ENCODE peak calls at places on chromosomes 5 and 9, in ten cellular contexts. E, C, K, T, G, W, I, H, Z and F are unnamed samples.

GRCh38 chr9:126320158-126320922 is 6.3 kb upstream of the MVB12B start:
- DNase-seq in W (no peak), G (no peak), K (no peak), T (no peak), C (no peak), Z (no peak), H (no peak), I (no peak), E (no peak), F (no peak)

GRCh38 chr5:176552332-176552731 is 3.2 kb downstream of the CDHR2 start:
- DNase-seq in Z (no peak), T (no peak), G (no peak), W (no peak), H (no peak), C (no peak), E (no peak), I (no peak), K (no peak), F (no peak)

GRCh38 chr5:95641803-95642220 is 4.8 kb upstream of the RFESD start:
- DNase-seq in G (peak), H (no peak), I (no peak), E (peak), K (no peak), Z (no peak), W (peak), C (no peak), T (no peak), F (no peak)

GRCh38 chr5:33338336-33339110 is 102.2 kb upstream of the TARS1 start:
- DNase-seq in K (no peak), T (no peak), G (no peak), W (no peak), E (no peak), I (no peak), C (no peak), Z (no peak), H (no peak), F (no peak)

GRCh38 chr5:103006921-103007320 is 113.0 kb downstream of the GIN1 start:
- DNase-seq in Z (no peak), K (no peak), C (no peak), I (no peak), G (no peak), T (no peak), H (no peak), W (no peak), E (no peak), F (no peak)

GRCh38 chr9:114532561-114533237 is 27.4 kb upstream of the WHRN start:
- DNase-seq in K (no peak), G (no peak), H (no peak), C (no peak), I (no peak), W (no peak), T (no peak), Z (no peak), E (no peak), F (no peak)

GRCh38 chr5:64612349-64612961 is 77.8 kb upstream of the SHISAL2B start:
- DNase-seq in H (peak), W (peak), E (peak), G (no peak), K (peak), I (peak), Z (no peak), T (peak), C (peak), F (peak)

GRCh38 chr5:178463321-178464155 is 126.7 kb downstream of the COL23A1 start:
- DNase-seq in Z (peak), C (no peak), G (no peak), H (no peak), W (no peak), K (no peak), I (no peak), T (no peak), E (no peak), F (no peak)

GRCh38 chr9:99294850-99295461 is 72.9 kb downstream of the SEC61B start:
- DNase-seq in T (no peak), G (no peak), W (peak), C (no peak), Z (no peak), I (no peak), K (no peak), H (no peak), E (peak), F (no peak)

GRCh38 chr9:88689509-88689908 is 154.5 kb downstream of the NXNL2 start:
- DNase-seq in T (no peak), I (no peak), C (no peak), H (no peak), Z (no peak), E (no peak), W (no peak), K (no peak), G (no peak), F (no peak)

GRCh38 chr5:28810751-28811136 is 1772.4 kb upstream of the CDH9 start:
- DNase-seq in W (peak), E (no peak), G (no peak), K (no peak), Z (no peak), C (no peak), T (no peak), I (no peak), H (no peak), F (no peak)

GRCh38 chr5:52041843-52042242 is 658.6 kb downstream of the ISL1 start:
- DNase-seq in H (no peak), E (no peak), G (no peak), W (no peak), C (no peak), Z (no peak), I (no peak), K (no peak), T (no peak), F (no peak)

GRCh38 chr5:173353070-173353379 is 24.8 kb upstream of the STC2 start:
- DNase-seq in G (no peak), T (no peak), W (no peak), H (no peak), C (no peak), E (no peak), K (no peak), Z (peak), I (no peak), F (no peak)

GRCh38 chr9:3205421-3206095 is 320.2 kb downstream of the RFX3 start:
- DNase-seq in I (no peak), Z (no peak), C (no peak), H (no peak), T (no peak), K (no peak), E (no peak), W (no peak), G (no peak), F (no peak)

GRCh38 chr5:22968386-22968785 is 115.2 kb upstream of the CDH12 start:
- DNase-seq in Z (no peak), H (no peak), C (no peak), T (no peak), E (no peak), G (no peak), W (no peak), I (no peak), K (no peak), F (no peak)

GRCh38 chr9:3954950-3955670 is 344.8 kb downstream of the GLIS3 start:
- DNase-seq in W (peak), C (no peak), T (no peak), H (peak), E (peak), G (no peak), K (no peak), I (no peak), Z (no peak), F (no peak)

GRCh38 chr9:70479880-70480291 is 65.4 kb upstream of the KLF9 start:
- DNase-seq in W (peak), C (no peak), Z (no peak), T (no peak), G (no peak), E (peak), K (no peak), I (no peak), H (peak), F (peak)

GRCh38 chr9:90433398-90433890 is 209.2 kb downstream of the DIRAS2 start:
- DNase-seq in T (no peak), K (peak), E (peak), H (peak), I (no peak), W (peak), G (no peak), C (no peak), Z (peak), F (peak)

GRCh38 chr9:88976888-88977257 is 14.4 kb upstream of the S1PR3 start:
- DNase-seq in C (no peak), I (no peak), Z (peak), H (no peak), W (no peak), K (no peak), G (no peak), E (no peak), T (no peak), F (no peak)

GRCh38 chr9:89178162-89179120 is at the start of gene SHC3:
- DNase-seq in K (peak), Z (no peak), H (peak), T (no peak), G (no peak), C (no peak), E (peak), W (peak), I (no peak), F (no peak)

GRCh38 chr5:131545856-131546255 is 89.2 kb downstream of the RAPGEF6 start:
- DNase-seq in C (no peak), K (no peak), Z (no peak), I (no peak), H (no peak), E (peak), T (no peak), G (no peak), W (peak), F (no peak)

GRCh38 chr9:128370752-128371621 is at the start of gene URM1:
- DNase-seq in G (peak), T (peak), H (peak), W (peak), E (peak), K (peak), I (peak), C (peak), Z (peak), F (peak)

GRCh38 chr5:57902035-57902434 is 419.4 kb upstream of the ACTBL2 start:
- DNase-seq in I (no peak), K (no peak), H (no peak), C (no peak), W (no peak), Z (no peak), E (peak), G (no peak), T (no peak), F (no peak)

GRCh38 chr5:32572778-32573480 is 12.4 kb upstream of the SUB1 start:
- DNase-seq in E (no peak), W (no peak), G (no peak), C (no peak), T (peak), H (no peak), Z (no peak), I (no peak), K (no peak), F (no peak)

GRCh38 chr5:64947801-64948200 is 179.1 kb downstream of the CWC27 start:
- DNase-seq in G (no peak), T (no peak), K (no peak), W (no peak), Z (no peak), H (no peak), C (no peak), I (no peak), E (no peak), F (no peak)

GRCh38 chr5:759111-759741 is 25.3 kb downstream of the ZDHHC11B start:
- DNase-seq in C (no peak), Z (peak), E (peak), G (peak), H (peak), T (no peak), I (peak), K (no peak), W (peak), F (peak)

GRCh38 chr5:10725636-10726035 is 35.4 kb downstream of the DAP start:
- DNase-seq in G (no peak), H (no peak), C (no peak), K (no peak), T (no peak), I (no peak), W (no peak), E (no peak), Z (no peak), F (no peak)

GRCh38 chr5:10723519-10723918 is 37.5 kb downstream of the DAP start:
- DNase-seq in C (no peak), H (no peak), I (no peak), E (no peak), G (no peak), W (no peak), T (no peak), K (no peak), Z (no peak), F (no peak)

GRCh38 chr5:10726913-10727517 is 34.0 kb downstream of the DAP start:
- DNase-seq in T (no peak), W (no peak), E (no peak), G (no peak), K (no peak), C (no peak), I (no peak), H (no peak), Z (no peak), F (peak)

GRCh38 chr5:10726179-10726912 is 34.7 kb downstream of the DAP start:
- DNase-seq in K (no peak), T (no peak), W (no peak), I (no peak), G (no peak), E (peak), H (no peak), C (no peak), Z (no peak), F (no peak)

DNA sequence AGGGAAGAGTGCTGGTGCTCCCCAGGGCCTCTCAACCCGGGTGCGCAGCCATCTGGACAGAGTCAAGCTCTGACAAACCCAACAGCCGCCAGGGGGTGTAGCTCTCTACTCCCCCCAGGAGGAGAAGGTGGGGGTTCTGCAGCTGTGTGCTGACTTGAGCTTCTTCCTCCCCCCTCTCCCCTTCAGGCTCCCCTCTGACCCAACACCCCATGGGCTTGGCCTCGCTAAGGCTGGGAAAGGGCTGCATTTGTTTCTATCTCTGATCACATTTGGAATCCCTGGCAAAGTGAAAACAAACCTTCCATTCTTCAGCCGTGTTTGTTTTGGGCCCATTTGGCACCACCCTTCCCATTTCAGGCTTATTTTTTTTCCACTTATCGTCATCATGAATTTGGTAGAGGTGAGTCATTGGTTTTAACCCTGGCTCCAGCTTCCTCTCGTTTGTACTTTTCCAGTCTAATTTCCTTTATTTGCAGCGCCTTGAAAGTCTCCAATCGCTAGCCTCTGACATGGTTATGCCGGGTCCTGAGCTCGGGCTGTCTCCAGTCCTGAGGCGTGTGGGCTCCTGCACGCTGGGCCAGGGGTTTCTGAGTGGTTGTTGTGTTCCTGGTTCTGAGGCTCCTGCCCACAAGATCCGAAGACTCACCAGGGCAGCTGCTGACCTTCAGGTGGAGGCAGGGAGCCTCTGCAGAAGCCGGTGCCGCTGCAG is 36.1 kb downstream of the DAP start:
- DNase-seq in G (no peak), W (peak), H (no peak), C (peak), K (no peak), I (peak), E (peak), Z (no peak), T (no peak), F (peak)
- TF ChIP-seq CTCF in G (no peak), W (peak), H (no peak), C (peak), K (no peak), I (peak), E (peak), Z (peak), T (no peak), F (peak)

DNA sequence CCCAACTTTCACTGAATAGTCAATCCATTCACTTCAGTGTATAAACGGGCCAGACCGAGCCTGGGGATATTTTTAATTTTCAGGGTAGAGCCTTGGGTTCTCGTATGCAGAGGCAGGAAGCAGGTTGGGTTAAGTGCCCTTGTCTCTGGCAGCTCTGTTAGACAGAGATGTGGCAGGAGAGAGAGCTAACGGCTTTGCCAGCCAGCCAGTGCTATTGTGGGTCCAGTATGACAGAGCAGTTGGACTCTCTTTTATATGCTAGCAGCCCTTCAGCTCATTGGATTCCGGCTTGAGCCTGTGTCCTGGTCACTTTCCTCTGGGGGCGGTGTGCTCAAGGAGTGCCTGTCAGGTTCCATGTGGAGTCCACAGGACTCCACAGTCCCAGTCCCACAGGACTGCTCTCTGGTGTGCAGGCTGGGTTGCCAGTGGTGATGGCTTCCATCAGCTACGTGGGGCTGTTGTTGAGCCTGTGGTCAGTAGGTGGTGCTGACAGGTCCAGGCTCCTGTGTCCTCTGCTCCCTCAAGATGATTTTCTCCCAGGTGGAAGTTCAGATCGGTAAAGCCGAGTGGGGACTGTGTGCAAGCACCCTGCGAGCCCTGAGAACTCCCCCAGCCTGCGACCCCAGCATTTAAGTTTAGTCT is 14.3 kb downstream of the CLTA start:
- DNase-seq in Z (no peak), E (no peak), W (peak), C (no peak), K (peak), H (peak), G (no peak), T (no peak), I (no peak), F (peak)
- TF ChIP-seq CTCF in Z (peak), E (peak), W (peak), C (no peak), K (peak), H (peak), G (no peak), T (peak), I (peak), F (no peak)

GRCh38 chr5:140169410-140169809 is 5.6 kb upstream of the CYSTM1 start:
- DNase-seq in K (no peak), I (no peak), C (no peak), Z (no peak), W (peak), T (no peak), E (peak), H (no peak), G (no peak), F (no peak)
- TF ChIP-seq CTCF in K (no peak), I (peak), C (peak), Z (no peak), W (peak), T (no peak), E (no peak), H (peak), G (no peak), F (no peak)

DNA sequence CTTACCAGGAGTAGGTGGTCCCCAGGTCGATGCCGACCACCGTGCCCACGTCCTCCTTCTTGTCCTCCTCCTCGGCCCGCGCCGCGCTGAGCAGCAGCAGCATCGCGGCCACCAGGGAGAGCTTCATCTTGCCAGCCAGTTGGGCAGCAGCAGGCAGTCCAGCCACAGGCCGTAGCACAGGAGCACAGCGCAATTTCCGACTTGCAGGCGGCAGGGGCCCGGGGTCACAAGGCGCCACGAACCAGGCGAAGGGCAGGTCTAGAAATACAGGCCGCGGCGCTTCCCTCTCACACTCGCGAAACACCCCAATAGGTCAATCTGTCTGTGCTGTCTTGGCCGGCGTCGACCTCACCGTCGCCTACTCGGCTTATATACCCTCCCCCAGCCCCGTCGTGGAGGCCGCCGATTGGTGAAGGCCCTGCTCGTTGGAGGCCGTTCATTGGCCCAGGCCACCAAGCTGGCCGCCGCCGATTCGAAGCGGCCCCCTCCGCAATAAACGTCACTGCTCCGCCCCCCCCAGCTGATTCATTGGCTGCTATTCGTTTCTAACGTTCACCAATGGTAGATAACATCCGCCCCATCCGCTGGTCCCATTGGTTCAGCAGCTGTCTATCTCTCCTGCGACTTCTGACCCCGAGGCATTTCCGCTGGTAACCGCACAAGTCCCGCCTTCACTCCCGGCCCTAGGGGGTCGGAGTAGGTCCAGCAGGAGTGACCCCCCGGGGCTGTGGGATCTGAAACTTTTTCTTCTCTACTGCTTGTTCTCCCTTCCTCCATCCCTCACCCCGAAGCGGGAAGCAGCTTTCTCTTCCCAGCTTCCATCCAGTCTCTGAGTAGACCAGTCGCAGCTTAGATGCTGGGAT is at the start of gene HSPA5:
- DNase-seq in I (peak), T (peak), Z (peak), W (peak), G (peak), K (peak), C (peak), E (peak), H (peak), F (peak)
- TF ChIP-seq CTCF in I (no peak), T (no peak), Z (peak), W (peak), G (no peak), K (no peak), C (no peak), E (peak), H (peak), F (no peak)